ENCODE peak calls at places on chromosomes 4 and X, in six cellular contexts. R is astrocyte of the hippocampus; U is lower leg skin; H is activated naive CD4-positive, alpha-beta T cell; O is AG09319; G is NCI-H1694 treated with DMSO at 0.1 percent for 48 hours. W is an unnamed sample.
A peak's percentile ranks its signal among the peaks of the same experiment; 100 is the strongest.

GRCh38 chr4:106277140-106277680 is 38.8 kb downstream of the TBCK start:
- DNase-seq in G (no peak), O (no peak), R (no peak), H (no peak), U (no peak), W (no peak)

GRCh38 chrX:116204947-116205346 is 34.4 kb downstream of the AGTR2 start:
- DNase-seq in H (no peak), R (peak; percentile 26), O (no peak), G (peak; percentile 0), U (no peak), W (peak; percentile 55)

GRCh38 chrX:154892263-154892662 is 6.1 kb downstream of the F8A1 start:
- DNase-seq in H (no peak), R (no peak), U (no peak), G (no peak), O (no peak), W (no peak)

GRCh38 chr4:1813915-1814314 is 20.8 kb downstream of the FGFR3 start:
- DNase-seq in U (no peak), O (no peak), R (peak; percentile 23), H (no peak), G (no peak), W (no peak)

GRCh38 chr4:156775803-156776202 is 195.8 kb downstream of the PDGFC start:
- DNase-seq in O (no peak), G (no peak), U (no peak), R (no peak), H (no peak), W (no peak)

GRCh38 chr4:123304151-123305021 is 92.2 kb upstream of the SPRY1 start:
- DNase-seq in R (peak; percentile 11), G (no peak), O (no peak), U (no peak), H (no peak), W (peak; percentile 87)

GRCh38 chr4:174023641-174024040 is 259.8 kb downstream of the FBXO8 start:
- DNase-seq in G (no peak), R (no peak), O (no peak), U (no peak), H (no peak), W (no peak)

GRCh38 chr4:160202802-160203201 is 1099.9 kb downstream of the RAPGEF2 start:
- DNase-seq in H (no peak), R (peak; percentile 4), U (no peak), O (no peak), G (no peak), W (no peak)

GRCh38 chr4:54036184-54036583 is 28.2 kb downstream of the CHIC2 start:
- DNase-seq in U (no peak), R (no peak), H (no peak), G (no peak), O (no peak), W (no peak)

GRCh38 chr4:137927972-137928371 is 314.2 kb downstream of the SLC7A11 start:
- DNase-seq in G (no peak), O (no peak), H (no peak), R (no peak), U (no peak), W (no peak)

GRCh38 chr4:25656031-25656430 is 380 bp downstream of the SLC34A2 start:
- DNase-seq in R (no peak), O (no peak), G (no peak), H (no peak), U (no peak), W (no peak)

GRCh38 chr4:84582988-84583870 is at the start of gene CDS1:
- DNase-seq in G (no peak), R (peak; percentile 61), H (peak; percentile 2), U (peak; percentile 89), O (no peak), W (peak; percentile 28)

GRCh38 chr4:60724623-60725022 is 475.5 kb upstream of the ADGRL3 start:
- DNase-seq in R (peak; percentile 82), H (no peak), O (no peak), G (no peak), U (no peak), W (no peak)

GRCh38 chrX:71178908-71179307 is 34.3 kb downstream of the NLGN3 start:
- DNase-seq in R (peak; percentile 74), O (peak; percentile 34), H (no peak), G (peak; percentile 16), U (no peak), W (peak; percentile 54)

GRCh38 chr4:136355970-136356369 is 1176.3 kb downstream of the PCDH18 start:
- DNase-seq in R (no peak), O (no peak), G (no peak), H (no peak), U (no peak), W (peak; percentile 37)

GRCh38 chr4:139315221-139315675 is 13.0 kb upstream of the NDUFC1 start:
- DNase-seq in O (no peak), R (no peak), U (no peak), H (no peak), G (no peak), W (no peak)

GRCh38 chr4:39045791-39046221 is 13.6 kb upstream of the TMEM156 start:
- DNase-seq in H (no peak), G (no peak), O (no peak), U (no peak), R (peak; percentile 39), W (no peak)

GRCh38 chrX:13653022-13653693 is at the start of gene TCEANC:
- DNase-seq in O (peak; percentile 96), H (peak; percentile 73), R (peak; percentile 98), U (peak; percentile 100), G (peak; percentile 73), W (peak; percentile 93)

GRCh38 chr4:25723409-25723808 is 67.8 kb downstream of the SLC34A2 start:
- DNase-seq in G (no peak), H (no peak), U (no peak), O (no peak), R (peak; percentile 30), W (no peak)

GRCh38 chrX:97685753-97686152 is 802.0 kb downstream of the RPA4 start:
- DNase-seq in O (no peak), R (peak; percentile 43), H (no peak), U (no peak), G (peak; percentile 12), W (peak; percentile 68)

GRCh38 chrX:138026211-138026610 is 460.3 kb downstream of the ZIC3 start:
- DNase-seq in G (no peak), R (peak; percentile 15), H (no peak), O (no peak), U (no peak), W (peak; percentile 20)

GRCh38 chr4:131644619-131645018 is 1504.5 kb upstream of the PCDH10 start:
- DNase-seq in G (no peak), U (no peak), R (no peak), O (no peak), H (no peak), W (peak; percentile 8)

GRCh38 chr4:1523907-1524636 is 117.8 kb upstream of the NKX1-1 start:
- DNase-seq in G (no peak), R (no peak), O (no peak), H (no peak), U (no peak), W (no peak)